ENCODE peak calls at places on chromosomes 13 and 19, in nine cellular contexts. X is lung, Z is IMR-90, E is tibial artery, R is Peyer's patch, H is neural progenitor cell, M is uterus, L is gastrocnemius medialis, O is BJ. W is an unnamed sample.

GRCh38 chr13:43865892-43866291 is 13.6 kb downstream of the CCDC122 start:
- DNase-seq in X (no peak), Z (peak; percentile 87), E (no peak), R (no peak), H (no peak), M (no peak), L (no peak), O (peak; percentile 43), W (no peak)

GRCh38 chr13:21556051-21556450 is 47.9 kb downstream of the MICU2 start:
- DNase-seq in X (no peak), Z (no peak), E (no peak), R (no peak), H (no peak), M (no peak), L (no peak), O (no peak), W (no peak)

GRCh38 chr13:74134226-74134776 is at the start of gene KLF12:
- DNase-seq in X (peak; percentile 88), Z (peak; percentile 94), E (peak; percentile 95), R (peak; percentile 96), H (peak; percentile 95), M (peak; percentile 89), L (peak; percentile 77), O (peak; percentile 58), W (peak; percentile 92)

GRCh38 chr19:7076151-7076550 is 6.6 kb downstream of the ZNF557 start:
- DNase-seq in X (no peak), Z (no peak), E (no peak), R (no peak), H (no peak), M (no peak), L (no peak), O (no peak), W (no peak)

GRCh38 chr13:87058786-87059329 is 612.3 kb upstream of the SLITRK5 start:
- DNase-seq in X (no peak), Z (peak; percentile 27), E (no peak), R (no peak), H (no peak), M (no peak), L (no peak), O (no peak), W (no peak)

GRCh38 chr13:46721054-46721453 is 75.9 kb downstream of the ESD start:
- DNase-seq in X (no peak), Z (peak; percentile 53), E (no peak), R (peak; percentile 69), H (peak; percentile 62), M (peak; percentile 64), L (peak; percentile 8), O (no peak), W (peak; percentile 39)

GRCh38 chr19:17872251-17873001 is 681 bp downstream of the SLC5A5 start:
- DNase-seq in X (no peak), Z (no peak), E (no peak), R (peak; percentile 65), H (no peak), M (no peak), L (no peak), O (no peak), W (no peak)

GRCh38 chr19:15374796-15375440 is 4.7 kb downstream of the AKAP8 start:
- DNase-seq in X (no peak), Z (no peak), E (peak; percentile 90), R (no peak), H (no peak), M (peak; percentile 52), L (peak; percentile 81), O (no peak), W (no peak)

GRCh38 chr19:16197188-16197621 is 506 bp upstream of the AP1M1 start:
- DNase-seq in X (no peak), Z (peak; percentile 92), E (peak; percentile 53), R (peak; percentile 53), H (no peak), M (no peak), L (no peak), O (peak; percentile 82), W (no peak)

GRCh38 chr13:90121784-90122183 is 1225.7 kb upstream of the MIR17HG start:
- DNase-seq in X (no peak), Z (no peak), E (no peak), R (no peak), H (no peak), M (no peak), L (no peak), O (no peak), W (no peak)

GRCh38 chr13:50244913-50245574 is 229.8 kb downstream of the KCNRG start:
- DNase-seq in X (peak; percentile 50), Z (peak; percentile 88), E (no peak), R (no peak), H (no peak), M (no peak), L (no peak), O (peak; percentile 59), W (no peak)

GRCh38 chr19:57888494-57889231 is at the start of gene ZNF814:
- DNase-seq in X (peak; percentile 79), Z (peak; percentile 84), E (peak; percentile 77), R (peak; percentile 96), H (peak; percentile 96), M (peak; percentile 61), L (peak; percentile 67), O (peak; percentile 40), W (peak; percentile 86)

GRCh38 chr13:48775804-48776203 is 122.1 kb downstream of the CYSLTR2 start:
- DNase-seq in X (no peak), Z (peak; percentile 97), E (no peak), R (no peak), H (no peak), M (no peak), L (no peak), O (peak; percentile 88), W (no peak)

GRCh38 chr13:99856021-99856420 is 115.5 kb downstream of the ZIC5 start:
- DNase-seq in X (no peak), Z (no peak), E (no peak), R (no peak), H (no peak), M (no peak), L (no peak), O (no peak), W (no peak)

GRCh38 chr19:19372656-19373416 is 32.6 kb upstream of the GATAD2A start:
- DNase-seq in X (peak; percentile 79), Z (peak; percentile 45), E (no peak), R (peak; percentile 88), H (no peak), M (peak; percentile 58), L (peak; percentile 43), O (no peak), W (peak; percentile 86)

GRCh38 chr19:4910594-4911273 is 1.4 kb downstream of the UHRF1 start:
- DNase-seq in X (no peak), Z (peak; percentile 64), E (no peak), R (peak; percentile 62), H (peak; percentile 41), M (no peak), L (no peak), O (no peak), W (peak; percentile 31)

GRCh38 chr19:6616011-6616410 is 25.1 kb upstream of the CD70 start:
- DNase-seq in X (no peak), Z (no peak), E (no peak), R (no peak), H (no peak), M (no peak), L (no peak), O (no peak), W (no peak)

GRCh38 chr19:48933382-48933932 is at the start of gene DHDH:
- DNase-seq in X (peak; percentile 89), Z (peak; percentile 42), E (peak; percentile 77), R (peak; percentile 96), H (peak; percentile 97), M (peak; percentile 64), L (no peak), O (no peak), W (peak; percentile 91)

GRCh38 chr13:24232474-24232873 is 72.0 kb downstream of the SPATA13 start:
- DNase-seq in X (no peak), Z (no peak), E (no peak), R (no peak), H (no peak), M (no peak), L (no peak), O (no peak), W (no peak)

GRCh38 chr13:108785844-108786243 is 156.4 kb downstream of the MYO16 start:
- DNase-seq in X (no peak), Z (no peak), E (no peak), R (no peak), H (peak; percentile 13), M (no peak), L (no peak), O (no peak), W (no peak)

GRCh38 chr13:23510979-23511735 is 59.1 kb upstream of the TNFRSF19 start:
- DNase-seq in X (no peak), Z (peak; percentile 75), E (no peak), R (no peak), H (peak; percentile 54), M (no peak), L (peak; percentile 48), O (no peak), W (no peak)

DNA sequence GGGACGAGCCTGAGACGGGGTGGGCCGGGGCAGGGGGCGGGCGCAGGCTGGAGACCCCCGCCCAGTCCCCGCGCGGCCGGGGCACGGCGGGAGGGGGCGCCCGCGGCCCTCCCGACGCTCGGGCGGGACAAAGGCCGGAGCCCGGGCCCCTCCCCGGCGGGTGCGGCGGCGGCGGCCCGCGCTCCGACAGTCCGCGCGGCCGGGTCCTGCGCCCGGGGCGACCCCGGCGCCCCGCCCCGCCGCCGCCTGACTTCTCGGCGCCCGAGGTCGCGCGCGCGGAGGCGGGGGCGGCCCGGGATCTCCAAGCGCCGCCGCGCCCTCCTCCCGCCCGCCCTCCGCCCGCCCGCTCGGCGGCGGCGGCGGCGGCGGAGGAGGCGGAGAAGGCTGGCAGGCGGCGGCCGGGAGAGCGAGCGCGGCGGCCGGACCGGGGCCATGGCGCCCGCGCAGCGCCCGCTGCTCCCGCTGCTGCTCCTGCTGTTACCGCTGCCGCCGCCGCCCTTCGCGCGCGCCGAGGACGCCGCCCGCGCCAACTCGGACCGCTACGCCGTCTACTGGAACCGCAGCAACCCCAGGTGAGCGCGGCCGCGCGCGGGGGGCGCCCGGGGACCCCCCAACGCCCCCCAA is at the start of gene EFNA2:
- DNase-seq in X (no peak), Z (no peak), E (no peak), R (no peak), H (peak; percentile 79), M (no peak), L (no peak), O (no peak), W (no peak)
- H3K4me3 ChIP-seq in X (no peak within 1 kb of the TSS), Z (peak within 1 kb of the TSS; percentile 20), E (peak within 1 kb of the TSS; percentile 8), R (peak within 1 kb of the TSS; percentile 26), H (peak within 1 kb of the TSS; percentile 74), M (no peak within 1 kb of the TSS), L (no peak within 1 kb of the TSS), O (no peak within 1 kb of the TSS), W (peak within 1 kb of the TSS; percentile 49)

GRCh38 chr19:11337080-11337479 is 2.4 kb downstream of the RAB3D start:
- DNase-seq in X (no peak), Z (no peak), E (no peak), R (no peak), H (no peak), M (no peak), L (no peak), O (no peak), W (no peak)
- H3K4me3 ChIP-seq in X (no peak overlapping the region), Z (no peak overlapping the region), E (no peak overlapping the region), R (no peak overlapping the region), H (no peak overlapping the region), M (no peak overlapping the region), L (no peak overlapping the region), O (no peak overlapping the region), W (no peak overlapping the region)

GRCh38 chr19:13873776-13874515 is 3.0 kb upstream of the NANOS3 start:
- DNase-seq in X (no peak), Z (no peak), E (no peak), R (no peak), H (no peak), M (no peak), L (no peak), O (no peak), W (no peak)
- H3K4me3 ChIP-seq in X (no peak overlapping the region), Z (no peak overlapping the region), E (no peak overlapping the region), R (no peak overlapping the region), H (no peak overlapping the region), M (no peak overlapping the region), L (no peak overlapping the region), O (no peak overlapping the region), W (no peak overlapping the region)

GRCh38 chr13:27541386-27541785 is 78.9 kb downstream of the LNX2 start:
- DNase-seq in X (no peak), Z (peak; percentile 15), E (no peak), R (no peak), H (no peak), M (no peak), L (no peak), O (peak; percentile 70), W (no peak)
- H3K4me3 ChIP-seq in X (no peak overlapping the region), Z (no peak overlapping the region), E (no peak overlapping the region), R (no peak overlapping the region), H (no peak overlapping the region), M (no peak overlapping the region), L (no peak overlapping the region), O (no peak overlapping the region), W (no peak overlapping the region)